ENCODE peak calls at places on chromosomes 5 and 9, in five cellular contexts. I, O, F, Y and G are unnamed samples.

GRCh38 chr5:68839019-68839552 is 254.7 kb upstream of the SLC30A5 start:
- DNase-seq in O (no peak), I (no peak), Y (no peak), F (peak), G (no peak)

GRCh38 chr5:130077007-130077406 is 172.7 kb downstream of the CHSY3 start:
- DNase-seq in F (no peak), O (no peak), Y (no peak), I (no peak), G (no peak)

GRCh38 chr5:6856658-6857057 is 143.4 kb downstream of the TENT4A start:
- DNase-seq in Y (no peak), O (no peak), F (no peak), I (no peak), G (no peak)

GRCh38 chr5:2670856-2671404 is 80.5 kb downstream of the IRX2 start:
- DNase-seq in O (no peak), F (no peak), I (no peak), Y (no peak), G (no peak)

GRCh38 chr5:154514331-154514730 is 36.3 kb upstream of the HAND1 start:
- DNase-seq in Y (no peak), I (no peak), O (no peak), F (no peak), G (no peak)

GRCh38 chr5:58462623-58463230 is 2.8 kb upstream of the PLK2 start:
- DNase-seq in I (no peak), Y (peak), F (no peak), O (peak), G (no peak)

GRCh38 chr9:95528908-95529502 is 12.2 kb upstream of the PTCH1 start:
- DNase-seq in F (no peak), O (no peak), I (no peak), Y (no peak), G (no peak)

GRCh38 chr9:129866373-129867137 is 31.3 kb downstream of the USP20 start:
- DNase-seq in Y (no peak), F (no peak), I (no peak), O (no peak), G (no peak)

GRCh38 chr5:82046268-82046621 is 74.4 kb downstream of the ATG10 start:
- DNase-seq in F (no peak), Y (no peak), O (no peak), I (no peak), G (no peak)

GRCh38 chr9:21558627-21559401 is 76.7 kb upstream of the IFNE start:
- DNase-seq in O (peak), F (no peak), I (no peak), Y (no peak), G (no peak)

GRCh38 chr9:121225240-121225639 is 23.6 kb upstream of the RAB14 start:
- DNase-seq in F (no peak), Y (no peak), O (no peak), I (no peak), G (no peak)

GRCh38 chr9:74463825-74464224 is 33.3 kb upstream of the RORB start:
- DNase-seq in I (no peak), F (no peak), O (no peak), Y (no peak), G (no peak)

GRCh38 chr5:68593211-68593701 is 377.7 kb downstream of the PIK3R1 start:
- DNase-seq in I (no peak), O (no peak), Y (no peak), F (no peak), G (no peak)

GRCh38 chr5:107867266-107867665 is 196.5 kb upstream of the EFNA5 start:
- DNase-seq in Y (no peak), I (no peak), F (no peak), O (no peak), G (no peak)

GRCh38 chr5:178436326-178436940 is 153.8 kb downstream of the COL23A1 start:
- DNase-seq in Y (no peak), O (no peak), I (no peak), F (no peak), G (no peak)

GRCh38 chr5:176803943-176804498 is 6.3 kb upstream of the UNC5A start:
- DNase-seq in F (no peak), O (no peak), Y (no peak), I (no peak), G (peak)

GRCh38 chr9:77475641-77476473 is 172.3 kb downstream of the GNA14 start:
- DNase-seq in F (no peak), I (peak), Y (no peak), O (peak), G (no peak)

GRCh38 chr9:126781186-126781585 is 23.7 kb upstream of the ZBTB43 start:
- DNase-seq in Y (no peak), F (no peak), O (no peak), I (no peak), G (no peak)

GRCh38 chr9:134186471-134187109 is 22.2 kb upstream of the RNU6ATAC start:
- DNase-seq in O (no peak), F (no peak), Y (no peak), I (no peak), G (no peak)

GRCh38 chr5:132782101-132782500 is 5.1 kb upstream of the SEPTIN8 start:
- DNase-seq in I (no peak), Y (no peak), O (no peak), F (no peak), G (no peak)

GRCh38 chr9:89482950-89483349 is 15.0 kb downstream of the SEMA4D start:
- DNase-seq in O (no peak), Y (no peak), I (no peak), F (no peak), G (no peak)

GRCh38 chr5:81290146-81290545 is 11.2 kb upstream of the ZCCHC9 start:
- DNase-seq in O (no peak), I (no peak), F (no peak), Y (no peak), G (no peak)

GRCh38 chr5:82641362-82641988 is 363.3 kb upstream of the RPS23 start:
- DNase-seq in I (peak), Y (no peak), F (peak), O (peak), G (peak)

GRCh38 chr5:153147891-153148623 is 342.4 kb upstream of the GRIA1 start:
- DNase-seq in Y (no peak), O (peak), F (peak), I (peak), G (peak)

GRCh38 chr9:33177633-33178032 is 10.5 kb upstream of the B4GALT1 start:
- DNase-seq in O (no peak), I (no peak), F (no peak), Y (no peak), G (no peak)

GRCh38 chr9:95757026-95757425 is 118.5 kb upstream of the ERCC6L2 start:
- DNase-seq in F (peak), Y (no peak), I (peak), O (no peak), G (peak)

GRCh38 chr5:157816682-157817268 is 42.2 kb downstream of the CLINT1 start:
- DNase-seq in F (no peak), Y (no peak), I (no peak), O (peak), G (no peak)

GRCh38 chr9:20566401-20566800 is 55.9 kb downstream of the MLLT3 start:
- DNase-seq in O (no peak), I (no peak), Y (no peak), F (no peak), G (no peak)

GRCh38 chr5:154002093-154002492 is 36.6 kb downstream of the FAM114A2 start:
- DNase-seq in I (no peak), O (no peak), Y (no peak), F (no peak), G (no peak)

GRCh38 chr5:1045960-1046560 is 37.5 kb downstream of the NKD2 start:
- DNase-seq in F (no peak), O (no peak), Y (no peak), I (no peak), G (no peak)

GRCh38 chr9:32738501-32739172 is 44.7 kb upstream of the TMEM215 start:
- DNase-seq in I (no peak), F (no peak), O (no peak), Y (no peak), G (no peak)

GRCh38 chr9:76642701-76643209 is 121.5 kb upstream of the PCA3 start:
- DNase-seq in I (no peak), Y (no peak), O (no peak), F (no peak), G (no peak)

GRCh38 chr9:100637787-100638186 is 59.9 kb downstream of the CAVIN4 start:
- DNase-seq in Y (no peak), F (no peak), I (no peak), O (no peak), G (no peak)

GRCh38 chr5:90866333-90866732 is 307.7 kb downstream of the ADGRV1 start:
- DNase-seq in Y (no peak), I (no peak), F (no peak), O (peak), G (peak)

GRCh38 chr5:139426222-139426885 is 13.0 kb downstream of the DNAJC18 start:
- DNase-seq in Y (no peak), F (peak), I (no peak), O (no peak), G (no peak)

GRCh38 chr9:112836394-112836793 is 54.3 kb downstream of the SLC46A2 start:
- DNase-seq in O (no peak), I (no peak), F (no peak), Y (no peak), G (no peak)

GRCh38 chr5:65152131-65152530 is 329.6 kb downstream of the ADAMTS6 start:
- DNase-seq in O (no peak), Y (no peak), I (peak), F (peak), G (no peak)

GRCh38 chr5:75672616-75673015 is 44.6 kb downstream of the POC5 start:
- DNase-seq in O (no peak), F (no peak), Y (no peak), I (no peak), G (no peak)

GRCh38 chr9:14746655-14747054 is 24.1 kb upstream of the CER1 start:
- DNase-seq in O (no peak), I (no peak), Y (no peak), F (no peak), G (no peak)